ENCODE peak calls at places on chromosome 19, in four cellular contexts. Q is MCF 10A, F is IMR-90, J is SK-N-SH. U is an unnamed sample.

GRCh38 chr19:1570836-1571235 is 2.7 kb upstream of the MEX3D start:
- DNase-seq in F (no peak), Q (no peak), J (no peak), U (no peak)

GRCh38 chr19:2729943-2730818 is 9.0 kb upstream of the DIRAS1 start:
- DNase-seq in F (no peak), Q (no peak), J (peak; percentile 33), U (no peak)

GRCh38 chr19:12840091-12841079 is 2.1 kb downstream of the MAST1 start:
- DNase-seq in Q (peak; percentile 89), F (peak; percentile 63), J (peak; percentile 90), U (peak; percentile 51)

GRCh38 chr19:18699403-18700054 is 16.0 kb downstream of the CRTC1 start:
- DNase-seq in F (no peak), Q (peak; percentile 48), J (no peak), U (no peak)

GRCh38 chr19:944171-944567 is 18.3 kb downstream of the ARID3A start:
- DNase-seq in Q (no peak), J (peak; percentile 90), F (no peak), U (peak; percentile 61)

GRCh38 chr19:19179548-19180441 is 9.7 kb upstream of the MEF2B start:
- DNase-seq in F (no peak), Q (no peak), J (no peak), U (no peak)

GRCh38 chr19:1171755-1172352 is 2.2 kb downstream of the SBNO2 start:
- DNase-seq in F (no peak), J (no peak), Q (no peak), U (no peak)

GRCh38 chr19:10007811-10008211 is 2.5 kb downstream of the COL5A3 start:
- DNase-seq in J (peak; percentile 41), F (peak; percentile 80), Q (peak; percentile 15), U (no peak)

GRCh38 chr19:37991176-37991835 is 84.3 kb downstream of the SIPA1L3 start:
- DNase-seq in F (no peak), J (no peak), Q (no peak), U (no peak)

GRCh38 chr19:19205416-19206410 is 2.5 kb upstream of the NR2C2AP start:
- DNase-seq in Q (no peak), F (no peak), J (no peak), U (no peak)

GRCh38 chr19:58545286-58546068 is 1.6 kb downstream of the TRIM28 start:
- DNase-seq in J (no peak), Q (no peak), F (no peak), U (no peak)

GRCh38 chr19:3902317-3902973 is 22.0 kb downstream of the ATCAY start:
- DNase-seq in Q (no peak), F (no peak), J (no peak), U (no peak)

GRCh38 chr19:17475541-17476115 is 5.3 kb downstream of the SLC27A1 start:
- DNase-seq in J (no peak), F (peak; percentile 61), Q (no peak), U (no peak)

DNA sequence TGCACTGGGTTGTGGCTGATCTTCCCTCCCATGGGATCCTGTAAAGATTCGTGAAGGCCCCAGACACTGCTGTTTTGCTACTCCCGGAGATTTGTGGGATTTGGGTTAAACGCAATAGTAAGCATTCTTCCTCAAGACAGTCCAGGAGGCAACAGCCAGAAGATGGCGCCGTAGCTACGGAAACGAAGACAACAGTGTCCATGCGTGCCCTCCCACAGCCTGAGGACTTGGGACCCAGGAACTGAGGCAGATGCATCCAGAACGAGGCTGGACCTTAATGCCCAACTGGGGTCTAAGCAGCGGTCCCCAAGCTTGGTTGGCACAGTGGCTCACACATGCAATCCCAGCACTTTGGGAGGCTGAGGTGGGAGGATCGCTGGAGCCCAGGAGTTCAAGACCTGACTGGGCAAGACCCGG is 57.6 kb upstream of the ZNF507 start:
- DNase-seq in F (peak; percentile 61), J (no peak), Q (peak; percentile 43), U (no peak)
- TF ChIP-seq CTCF in F (peak; percentile 62), J (peak; percentile 41), Q (no peak), U (no peak)

GRCh38 chr19:15469513-15470297 is 5.4 kb upstream of the RASAL3 start:
- DNase-seq in Q (no peak), F (no peak), J (peak; percentile 25), U (peak; percentile 46)
- TF ChIP-seq CTCF in Q (no peak), F (no peak), J (no peak), U (no peak)

GRCh38 chr19:41189425-41190065 is 3.5 kb upstream of the CYP2S1 start:
- DNase-seq in F (no peak), J (no peak), Q (no peak), U (no peak)

GRCh38 chr19:41195675-41196497 is 2.9 kb downstream of the CYP2S1 start:
- DNase-seq in Q (no peak), F (peak; percentile 86), J (no peak), U (no peak)

GRCh38 chr19:41193420-41194156 is 569 bp downstream of the CYP2S1 start:
- DNase-seq in Q (no peak), F (no peak), J (no peak), U (no peak)

GRCh38 chr19:41194157-41194552 is 1.1 kb downstream of the CYP2S1 start:
- DNase-seq in F (no peak), J (no peak), Q (no peak), U (no peak)

GRCh38 chr19:41192574-41193419 is at the start of gene CYP2S1:
- DNase-seq in F (peak; percentile 22), J (no peak), Q (no peak), U (no peak)
- TF ChIP-seq CTCF in F (no peak), J (no peak), Q (no peak), U (no peak)

GRCh38 chr19:30873691-30874090 is 475.5 kb downstream of the TSHZ3 start:
- DNase-seq in Q (no peak), F (no peak), J (no peak), U (no peak)
- TF ChIP-seq CTCF in Q (no peak), F (no peak), J (no peak), U (no peak)

GRCh38 chr19:48006762-48007161 is 12.3 kb downstream of the ELSPBP1 start:
- DNase-seq in Q (no peak), J (no peak), F (no peak), U (no peak)
- TF ChIP-seq CTCF in Q (peak; percentile 23), J (peak; percentile 52), F (no peak), U (peak; percentile 13)

DNA sequence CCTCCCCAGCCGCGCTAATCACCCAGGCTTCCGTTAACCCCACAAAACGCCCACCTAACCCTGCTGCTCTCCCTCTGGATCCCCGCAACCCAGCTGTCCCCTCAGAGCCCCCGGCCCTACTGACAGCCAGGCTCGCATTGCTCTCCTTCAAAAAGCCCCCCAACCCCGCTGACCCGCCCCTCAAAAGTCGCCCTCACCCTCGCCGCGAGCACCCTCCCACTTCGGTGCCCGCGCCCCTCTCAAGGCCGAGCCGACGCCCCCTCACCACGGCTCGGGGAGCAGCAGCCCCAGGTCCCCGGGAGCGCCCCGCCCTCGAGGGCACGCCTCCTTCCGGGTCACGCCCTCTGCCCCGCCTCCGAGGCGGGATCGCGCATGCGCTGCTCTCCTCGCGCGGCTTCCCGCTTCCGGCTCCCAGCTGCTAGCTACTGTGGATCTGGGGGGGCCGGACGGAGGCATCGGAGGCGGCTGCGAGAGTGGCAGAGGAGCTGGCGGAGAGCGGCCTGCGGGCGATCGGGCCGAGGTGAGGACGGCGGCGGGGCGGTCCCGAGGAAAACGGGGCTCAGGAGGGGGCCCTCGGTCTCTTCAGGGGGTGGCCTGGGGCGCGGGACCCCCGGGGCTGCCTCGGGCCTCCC is 46.1 kb downstream of the ARHGEF18 start:
- DNase-seq in F (peak; percentile 87), Q (peak; percentile 92), J (peak; percentile 99), U (peak; percentile 85)
- TF ChIP-seq CTCF in F (no peak), Q (no peak), J (peak; percentile 14), U (no peak)